ENCODE peak calls at places on chromosomes 7 and 10, in seven cellular contexts. C is kidney tubule cell, X is RKO, P is Right ventricle myocardium superior, N is head of caudate nucleus, M is astrocyte, Z is H9. Q is an unnamed sample.

GRCh38 chr7:128022631-128023532 is 8.4 kb downstream of the LRRC4 start:
- DNase-seq in M (peak), X (no peak), Z (no peak), P (no peak), N (no peak), C (peak), Q (no peak)

GRCh38 chr10:70364001-70364771 is 18.2 kb downstream of the LRRC20 start:
- DNase-seq in M (peak), C (peak), N (peak), X (peak), P (peak), Z (peak), Q (peak)

GRCh38 chr7:53500076-53500475 is 464.6 kb downstream of the POM121L12 start:
- DNase-seq in P (no peak), X (no peak), N (no peak), Z (no peak), M (no peak), C (no peak), Q (no peak)

GRCh38 chr7:131103997-131104396 is 223.7 kb upstream of the MKLN1 start:
- DNase-seq in M (peak), N (no peak), C (peak), X (no peak), Z (no peak), P (no peak), Q (no peak)

GRCh38 chr7:55066479-55066878 is 47.7 kb downstream of the EGFR start:
- DNase-seq in N (no peak), P (no peak), Z (no peak), M (no peak), C (no peak), X (no peak), Q (no peak)

GRCh38 chr10:36790000-36790399 is 335.4 kb upstream of the ANKRD30A start:
- DNase-seq in N (no peak), P (no peak), C (no peak), Z (no peak), X (no peak), M (no peak), Q (no peak)

GRCh38 chr10:101725296-101725695 is 30.3 kb upstream of the FBXW4 start:
- DNase-seq in M (no peak), P (no peak), N (no peak), C (no peak), Z (no peak), X (no peak), Q (no peak)

GRCh38 chr10:115856580-115856979 is 416.4 kb downstream of the GFRA1 start:
- DNase-seq in X (no peak), N (no peak), Z (peak), P (no peak), C (no peak), M (no peak), Q (peak)

GRCh38 chr10:110337906-110338305 is 33.2 kb upstream of the SMNDC1 start:
- DNase-seq in N (no peak), P (no peak), M (peak), C (no peak), X (no peak), Z (no peak), Q (no peak)

GRCh38 chr10:103062854-103063642 is 130.0 kb downstream of the NT5C2 start:
- DNase-seq in C (no peak), X (peak), Z (no peak), N (peak), M (no peak), P (no peak), Q (no peak)

GRCh38 chr7:156657681-156658080 is 17.1 kb downstream of the RNF32 start:
- DNase-seq in C (no peak), X (no peak), Z (no peak), P (no peak), N (no peak), M (no peak), Q (no peak)

GRCh38 chr7:143048827-143049226 is 3.3 kb upstream of the OR6V1 start:
- DNase-seq in X (no peak), N (no peak), M (no peak), Z (no peak), P (no peak), C (no peak), Q (no peak)

GRCh38 chr10:21519981-21520436 is 5.5 kb downstream of the SKIDA1 start:
- DNase-seq in M (peak), X (no peak), C (peak), Z (no peak), P (no peak), N (no peak), Q (no peak)

GRCh38 chr10:59079386-59080226 is 96.8 kb upstream of the PHYHIPL start:
- DNase-seq in M (peak), P (no peak), N (no peak), Z (no peak), C (peak), X (no peak), Q (no peak)

GRCh38 chr7:82745117-82745516 is 301.5 kb upstream of the CACNA2D1 start:
- DNase-seq in X (no peak), C (peak), N (no peak), P (no peak), Z (peak), M (peak), Q (no peak)

GRCh38 chr10:125148021-125148439 is 12.3 kb downstream of the CTBP2 start:
- DNase-seq in Z (peak), C (peak), N (no peak), P (peak), M (no peak), X (no peak), Q (peak)

Q was measured in ureter.